ENCODE peak calls at places on chromosome 20, in five cellular contexts. V, D, H, T and X are unnamed samples.

GRCh38 chr20:59010995-59011873 is 4.2 kb upstream of the CTSZ start:
- DNase-seq in V (no peak), D (no peak), H (no peak), T (peak; percentile 73), X (peak; percentile 92)

GRCh38 chr20:14553774-14554524 is 216.5 kb upstream of the FLRT3 start:
- DNase-seq in V (no peak), D (no peak), H (no peak), T (no peak), X (no peak)

GRCh38 chr20:61803416-61803902 is 262.2 kb downstream of the TAF4 start:
- DNase-seq in V (no peak), D (no peak), H (no peak), T (no peak), X (no peak)

GRCh38 chr20:47265984-47266383 is 90.5 kb downstream of the ZMYND8 start:
- DNase-seq in V (no peak), D (no peak), H (no peak), T (no peak), X (no peak)

GRCh38 chr20:38173237-38174156 is 8.4 kb upstream of the TGM2 start:
- DNase-seq in V (no peak), D (no peak), H (no peak), T (peak; percentile 93), X (peak; percentile 85)

GRCh38 chr20:31595654-31596411 is 9.3 kb upstream of the ID1 start:
- DNase-seq in V (no peak), D (no peak), H (no peak), T (peak; percentile 68), X (peak; percentile 98)

GRCh38 chr20:18041462-18041861 is 16.3 kb downstream of the OVOL2 start:
- DNase-seq in V (no peak), D (no peak), H (no peak), T (no peak), X (no peak)

GRCh38 chr20:59042151-59042795 is at the start of gene PRELID3B:
- DNase-seq in V (no peak), D (peak; percentile 55), H (no peak), T (peak; percentile 45), X (no peak)

GRCh38 chr20:21681219-21681931 is 24.1 kb upstream of the PAX1 start:
- DNase-seq in V (no peak), D (no peak), H (no peak), T (no peak), X (no peak)

GRCh38 chr20:54980321-54980960 is 505.0 kb downstream of the DOK5 start:
- DNase-seq in V (no peak), D (no peak), H (no peak), T (no peak), X (no peak)

GRCh38 chr20:60579941-60580515 is 621.8 kb downstream of the CDH26 start:
- DNase-seq in V (no peak), D (no peak), H (no peak), T (no peak), X (no peak)

GRCh38 chr20:37649017-37649416 is 44.8 kb upstream of the CTNNBL1 start:
- DNase-seq in V (no peak), D (no peak), H (no peak), T (no peak), X (no peak)

GRCh38 chr20:11902264-11902663 is 15.4 kb upstream of the BTBD3 start:
- DNase-seq in V (no peak), D (no peak), H (no peak), T (no peak), X (peak; percentile 31)

GRCh38 chr20:46573788-46574581 is 23.5 kb upstream of the OCSTAMP start:
- DNase-seq in V (no peak), D (no peak), H (no peak), T (no peak), X (peak; percentile 3)

GRCh38 chr20:48538058-48538825 is 289.6 kb downstream of the PREX1 start:
- DNase-seq in V (no peak), D (no peak), H (no peak), T (peak; percentile 96), X (peak; percentile 60)

GRCh38 chr20:23601715-23602114 is 4.0 kb downstream of the CST9 start:
- DNase-seq in V (no peak), D (no peak), H (no peak), T (no peak), X (no peak)